ENCODE peak calls at places on chromosomes 4 and X, in seven cellular contexts. L is ELR; N is BJ; H is CD8-positive, alpha-beta memory T cell; R is endothelial cell of umbilical vein; W is activated naive CD4-positive, alpha-beta T cell treated with anti-CD3 and anti-CD28 coated beads for 36 hours; A is KBM-7. D is an unnamed sample.

GRCh38 chrX:56114437-56114787 is 117.7 kb upstream of the KLF8 start:
- DNase-seq in L (no peak), N (no peak), H (no peak), R (no peak), W (no peak), A (no peak), D (no peak)

GRCh38 chr4:111813565-111814140 is 331.6 kb upstream of the FAM241A start:
- DNase-seq in L (no peak), N (no peak), H (no peak), R (no peak), W (no peak), A (no peak), D (no peak)

GRCh38 chr4:4837921-4838601 is 21.4 kb upstream of the MSX1 start:
- DNase-seq in L (peak; percentile 13), N (no peak), H (no peak), R (no peak), W (no peak), A (no peak), D (no peak)

GRCh38 chrX:1412551-1413161 is 20.7 kb upstream of the SLC25A6 start:
- DNase-seq in L (no peak), N (no peak), H (no peak), R (no peak), W (no peak), A (no peak), D (no peak)

GRCh38 chr4:182141623-182142022 is 101.6 kb upstream of the TENM3 start:
- DNase-seq in L (no peak), N (no peak), H (no peak), R (no peak), W (no peak), A (no peak), D (no peak)

GRCh38 chrX:153410888-153411254 is 401 bp upstream of the ZFP92 start:
- DNase-seq in L (no peak), N (no peak), H (no peak), R (no peak), W (no peak), A (no peak), D (no peak)

GRCh38 chr4:127055349-127055748 is 577.4 kb upstream of the INTU start:
- DNase-seq in L (no peak), N (no peak), H (no peak), R (no peak), W (no peak), A (no peak), D (peak; percentile 92)

GRCh38 chr4:17072483-17072882 is 174.0 kb upstream of the LDB2 start:
- DNase-seq in L (no peak), N (no peak), H (no peak), R (no peak), W (no peak), A (no peak), D (no peak)

GRCh38 chr4:108303488-108304177 is 134.9 kb upstream of the LEF1 start:
- DNase-seq in L (peak; percentile 65), N (no peak), H (no peak), R (no peak), W (no peak), A (no peak), D (peak; percentile 25)

GRCh38 chr4:38290360-38290759 is 330.2 kb downstream of the PTTG2 start:
- DNase-seq in L (peak; percentile 56), N (no peak), H (no peak), R (peak; percentile 87), W (no peak), A (no peak), D (no peak)

GRCh38 chrX:57925806-57926205 is 15.5 kb upstream of the ZXDA start:
- DNase-seq in L (peak; percentile 1), N (no peak), H (no peak), R (no peak), W (no peak), A (no peak), D (no peak)

GRCh38 chr4:52957220-52957686 is 95.1 kb downstream of the RASL11B start:
- DNase-seq in L (no peak), N (no peak), H (no peak), R (no peak), W (no peak), A (no peak), D (peak; percentile 90)

GRCh38 chrX:110759785-110760184 is 35.8 kb downstream of the CHRDL1 start:
- DNase-seq in L (peak; percentile 77), N (peak; percentile 80), H (no peak), R (no peak), W (no peak), A (no peak), D (no peak)

GRCh38 chr4:79083406-79084010 is 144.3 kb upstream of the PAQR3 start:
- DNase-seq in L (no peak), N (no peak), H (no peak), R (no peak), W (no peak), A (no peak), D (no peak)